ENCODE peak calls at places on chromosomes 1 and 21, in five cellular contexts. One of them, this sample, is unnamed.

GRCh38 chr21:14319805-14320204 is 63.1 kb downstream of the HSPA13 start:
- DNase-seq in GM12865: no peak
- DNase-seq in GM06990: no peak
- DNase-seq in AG10803: no peak
- DNase-seq in NT2/D1: no peak
- DNase-seq in this sample: no peak

GRCh38 chr1:179955318-179955638 is 668 bp downstream of the CEP350 start:
- DNase-seq in GM12865: no peak
- DNase-seq in GM06990: no peak
- DNase-seq in AG10803: peak
- DNase-seq in NT2/D1: peak
- DNase-seq in this sample: peak

GRCh38 chr1:53530550-53530949 is 71.4 kb downstream of the DMRTB1 start:
- DNase-seq in GM12865: no peak
- DNase-seq in GM06990: no peak
- DNase-seq in AG10803: no peak
- DNase-seq in NT2/D1: no peak
- DNase-seq in this sample: no peak

GRCh38 chr1:207828046-207828445 is 76.2 kb downstream of the CD46 start:
- DNase-seq in GM12865: no peak
- DNase-seq in GM06990: no peak
- DNase-seq in AG10803: no peak
- DNase-seq in NT2/D1: no peak
- DNase-seq in this sample: no peak

GRCh38 chr1:185440877-185441276 is 123.8 kb upstream of the IVNS1ABP start:
- DNase-seq in GM12865: no peak
- DNase-seq in GM06990: no peak
- DNase-seq in AG10803: peak
- DNase-seq in NT2/D1: no peak
- DNase-seq in this sample: no peak

GRCh38 chr1:96684737-96685136 is 36.8 kb upstream of the PTBP2 start:
- DNase-seq in GM12865: no peak
- DNase-seq in GM06990: no peak
- DNase-seq in AG10803: no peak
- DNase-seq in NT2/D1: no peak
- DNase-seq in this sample: no peak

GRCh38 chr1:27592191-27592590 is 11.8 kb downstream of the AHDC1 start:
- DNase-seq in GM12865: no peak
- DNase-seq in GM06990: no peak
- DNase-seq in AG10803: no peak
- DNase-seq in NT2/D1: no peak
- DNase-seq in this sample: no peak

GRCh38 chr1:232904566-232904965 is 45.8 kb upstream of the NTPCR start:
- DNase-seq in GM12865: peak
- DNase-seq in GM06990: no peak
- DNase-seq in AG10803: peak
- DNase-seq in NT2/D1: no peak
- DNase-seq in this sample: no peak

GRCh38 chr21:27885296-27885711 is 918.4 kb upstream of the ADAMTS5 start:
- DNase-seq in GM12865: no peak
- DNase-seq in GM06990: no peak
- DNase-seq in AG10803: no peak
- DNase-seq in NT2/D1: no peak
- DNase-seq in this sample: no peak

GRCh38 chr1:1594602-1594981 is 5.3 kb downstream of the FNDC10 start:
- DNase-seq in GM12865: no peak
- DNase-seq in GM06990: no peak
- DNase-seq in AG10803: no peak
- DNase-seq in NT2/D1: no peak
- DNase-seq in this sample: no peak

GRCh38 chr21:44263221-44263671 is 1.5 kb upstream of the DNMT3L start:
- DNase-seq in GM12865: no peak
- DNase-seq in GM06990: no peak
- DNase-seq in AG10803: no peak
- DNase-seq in NT2/D1: peak
- DNase-seq in this sample: peak

GRCh38 chr1:24142546-24143431 is at the start of gene IL22RA1:
- DNase-seq in GM12865: no peak
- DNase-seq in GM06990: no peak
- DNase-seq in AG10803: peak
- DNase-seq in NT2/D1: no peak
- DNase-seq in this sample: no peak

GRCh38 chr1:209554761-209555611 is 28.5 kb upstream of the CAMK1G start:
- DNase-seq in GM12865: peak
- DNase-seq in GM06990: no peak
- DNase-seq in AG10803: no peak
- DNase-seq in NT2/D1: no peak
- DNase-seq in this sample: no peak

GRCh38 chr1:47230692-47231313 is 1.2 kb downstream of the TAL1 start:
- DNase-seq in GM12865: no peak
- DNase-seq in GM06990: peak
- DNase-seq in AG10803: no peak
- DNase-seq in NT2/D1: no peak
- DNase-seq in this sample: peak

GRCh38 chr1:18118078-18118477 is 10.5 kb downstream of the IGSF21 start:
- DNase-seq in GM12865: no peak
- DNase-seq in GM06990: no peak
- DNase-seq in AG10803: no peak
- DNase-seq in NT2/D1: no peak
- DNase-seq in this sample: no peak

GRCh38 chr21:41451753-41452676 is 26.0 kb downstream of the MX1 start:
- DNase-seq in GM12865: no peak
- DNase-seq in GM06990: no peak
- DNase-seq in AG10803: no peak
- DNase-seq in NT2/D1: no peak
- DNase-seq in this sample: no peak

GRCh38 chr1:76390451-76390850 is 315.9 kb downstream of the ST6GALNAC3 start:
- DNase-seq in GM12865: no peak
- DNase-seq in GM06990: no peak
- DNase-seq in AG10803: no peak
- DNase-seq in NT2/D1: no peak
- DNase-seq in this sample: no peak

GRCh38 chr1:201463071-201463552 is 5.9 kb downstream of the PHLDA3 start:
- DNase-seq in GM12865: no peak
- DNase-seq in GM06990: no peak
- DNase-seq in AG10803: peak
- DNase-seq in NT2/D1: no peak
- DNase-seq in this sample: no peak

GRCh38 chr21:36379236-36379635 is 6.0 kb upstream of the CHAF1B start:
- DNase-seq in GM12865: no peak
- DNase-seq in GM06990: no peak
- DNase-seq in AG10803: no peak
- DNase-seq in NT2/D1: no peak
- DNase-seq in this sample: no peak

GRCh38 chr1:178768423-178768822 is 43.4 kb downstream of the RALGPS2 start:
- DNase-seq in GM12865: peak
- DNase-seq in GM06990: peak
- DNase-seq in AG10803: peak
- DNase-seq in NT2/D1: peak
- DNase-seq in this sample: peak

GRCh38 chr1:8629241-8630091 is 188.0 kb downstream of the RERE start:
- DNase-seq in GM12865: peak
- DNase-seq in GM06990: peak
- DNase-seq in AG10803: peak
- DNase-seq in NT2/D1: no peak
- DNase-seq in this sample: no peak

GRCh38 chr1:31952825-31953220 is 14.7 kb upstream of the PTP4A2 start:
- DNase-seq in GM12865: no peak
- DNase-seq in GM06990: no peak
- DNase-seq in AG10803: no peak
- DNase-seq in NT2/D1: no peak
- DNase-seq in this sample: no peak

GRCh38 chr1:164823486-164824279 is 264.7 kb downstream of the PBX1 start:
- DNase-seq in GM12865: no peak
- DNase-seq in GM06990: no peak
- DNase-seq in AG10803: peak
- DNase-seq in NT2/D1: no peak
- DNase-seq in this sample: no peak

GRCh38 chr1:43573066-43573799 is 42.5 kb downstream of the PTPRF start:
- DNase-seq in GM12865: no peak
- DNase-seq in GM06990: no peak
- DNase-seq in AG10803: peak
- DNase-seq in NT2/D1: no peak
- DNase-seq in this sample: no peak

GRCh38 chr1:65525297-65526048 is 105.0 kb downstream of the LEPR start:
- DNase-seq in GM12865: no peak
- DNase-seq in GM06990: peak
- DNase-seq in AG10803: no peak
- DNase-seq in NT2/D1: no peak
- DNase-seq in this sample: peak

GRCh38 chr1:67429011-67429527 is 1.1 kb downstream of the SERBP1 start:
- DNase-seq in GM12865: peak
- DNase-seq in GM06990: no peak
- DNase-seq in AG10803: no peak
- DNase-seq in NT2/D1: no peak
- DNase-seq in this sample: peak

GRCh38 chr1:88175631-88176226 is 508.3 kb upstream of the PKN2 start:
- DNase-seq in GM12865: no peak
- DNase-seq in GM06990: no peak
- DNase-seq in AG10803: peak
- DNase-seq in NT2/D1: no peak
- DNase-seq in this sample: no peak

GRCh38 chr1:229186373-229187056 is 84.4 kb upstream of the RAB4A start:
- DNase-seq in GM12865: peak
- DNase-seq in GM06990: no peak
- DNase-seq in AG10803: no peak
- DNase-seq in NT2/D1: no peak
- DNase-seq in this sample: no peak

GRCh38 chr1:218735436-218735835 is 390.3 kb downstream of the TGFB2 start:
- DNase-seq in GM12865: no peak
- DNase-seq in GM06990: no peak
- DNase-seq in AG10803: peak
- DNase-seq in NT2/D1: no peak
- DNase-seq in this sample: no peak

GRCh38 chr1:205429742-205430464 is 8.0 kb upstream of the LEMD1 start:
- DNase-seq in GM12865: no peak
- DNase-seq in GM06990: no peak
- DNase-seq in AG10803: no peak
- DNase-seq in NT2/D1: no peak
- DNase-seq in this sample: no peak
- H3K4me3 ChIP-seq in GM12865: no peak
- H3K4me3 ChIP-seq in GM06990: no peak
- H3K4me3 ChIP-seq in AG10803: peak
- H3K4me3 ChIP-seq in NT2/D1: no peak
- H3K4me3 ChIP-seq in this sample: no peak

GRCh38 chr1:170539154-170539553 is 7.2 kb downstream of the GORAB start:
- DNase-seq in GM12865: no peak
- DNase-seq in GM06990: no peak
- DNase-seq in AG10803: no peak
- DNase-seq in NT2/D1: no peak
- DNase-seq in this sample: no peak
- H3K4me3 ChIP-seq in GM12865: no peak
- H3K4me3 ChIP-seq in GM06990: no peak
- H3K4me3 ChIP-seq in AG10803: no peak
- H3K4me3 ChIP-seq in NT2/D1: no peak
- H3K4me3 ChIP-seq in this sample: no peak

GRCh38 chr1:63328140-63328521 is 5.8 kb downstream of the FOXD3 start:
- DNase-seq in GM12865: no peak
- DNase-seq in GM06990: no peak
- DNase-seq in AG10803: no peak
- DNase-seq in NT2/D1: no peak
- DNase-seq in this sample: no peak

GRCh38 chr1:63329621-63330330 is 7.4 kb downstream of the FOXD3 start:
- DNase-seq in GM12865: no peak
- DNase-seq in GM06990: no peak
- DNase-seq in AG10803: no peak
- DNase-seq in NT2/D1: no peak
- DNase-seq in this sample: no peak

GRCh38 chr1:63326106-63326472 is 3.7 kb downstream of the FOXD3 start:
- DNase-seq in GM12865: no peak
- DNase-seq in GM06990: no peak
- DNase-seq in AG10803: no peak
- DNase-seq in NT2/D1: no peak
- DNase-seq in this sample: peak

GRCh38 chr1:63326473-63327380 is 4.4 kb downstream of the FOXD3 start:
- DNase-seq in GM12865: no peak
- DNase-seq in GM06990: no peak
- DNase-seq in AG10803: no peak
- DNase-seq in NT2/D1: no peak
- DNase-seq in this sample: no peak

DNA sequence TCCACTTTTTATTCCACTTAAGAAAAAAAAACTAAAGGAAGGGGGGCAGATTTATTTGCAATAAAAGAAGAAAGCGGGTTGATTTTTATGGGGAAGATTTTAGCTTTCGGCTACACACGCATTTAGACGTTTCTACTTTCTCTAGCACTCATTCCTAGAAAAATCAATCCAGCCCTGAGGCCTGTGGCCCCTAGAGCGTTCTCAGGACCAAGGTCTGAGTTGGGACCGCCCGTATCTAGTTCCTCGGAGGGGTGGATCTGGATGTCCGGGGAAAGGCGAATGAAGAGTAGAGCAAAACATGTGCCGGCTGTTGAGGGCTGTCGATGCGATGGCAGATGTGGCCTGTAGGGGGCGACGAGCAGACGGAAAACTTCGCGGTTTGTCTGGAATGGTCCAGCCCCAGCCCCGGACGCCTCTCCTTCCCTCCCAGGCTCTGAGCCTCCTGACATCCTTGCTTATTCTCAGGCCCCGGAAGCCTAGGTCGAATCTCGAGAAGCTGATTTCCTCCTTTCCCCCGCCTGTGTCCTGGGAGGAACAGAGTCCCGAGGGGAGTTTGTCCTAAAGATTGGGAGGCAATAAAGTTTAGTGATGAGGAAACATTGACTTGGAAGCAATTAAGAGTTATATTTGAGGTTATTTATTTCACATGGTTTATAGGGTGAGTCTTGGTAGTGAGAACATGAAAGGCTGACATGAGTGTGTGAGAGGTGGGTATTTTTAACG is 5.2 kb downstream of the FOXD3 start:
- DNase-seq in GM12865: peak
- DNase-seq in GM06990: no peak
- DNase-seq in AG10803: peak
- DNase-seq in NT2/D1: peak
- DNase-seq in this sample: peak
- H3K4me3 ChIP-seq in GM12865: no peak
- H3K4me3 ChIP-seq in GM06990: no peak
- H3K4me3 ChIP-seq in AG10803: no peak
- H3K4me3 ChIP-seq in NT2/D1: no peak
- H3K4me3 ChIP-seq in this sample: no peak

DNA sequence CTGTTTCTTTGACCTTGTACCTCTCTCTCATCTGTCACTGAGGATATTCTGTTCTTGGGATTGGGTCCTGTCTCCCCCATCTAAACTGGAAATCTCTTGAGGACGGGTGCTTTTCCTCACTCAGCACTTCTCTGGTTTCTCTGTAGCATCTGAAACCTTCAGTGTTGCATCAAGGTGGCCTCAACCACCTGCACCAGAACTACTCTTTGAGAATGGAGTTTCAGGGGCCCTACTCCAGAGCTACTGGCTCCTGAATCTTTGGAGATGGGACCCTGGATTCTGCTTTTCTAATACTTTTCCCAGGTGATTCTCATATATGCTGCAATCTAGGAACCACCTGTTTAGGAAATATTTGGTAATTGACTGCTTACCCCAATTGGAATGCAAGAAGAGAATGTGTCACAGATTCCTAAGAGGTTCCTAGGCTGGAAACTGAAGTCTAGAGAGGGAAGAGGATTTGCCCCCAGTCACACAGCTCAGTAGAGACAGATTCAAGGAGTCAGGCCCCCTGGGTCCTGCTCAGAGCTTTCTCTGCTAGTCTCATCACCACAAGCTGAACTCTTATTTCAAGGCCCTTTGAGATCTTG is 48.8 kb downstream of the EIF2D start:
- DNase-seq in GM12865: no peak
- DNase-seq in GM06990: no peak
- DNase-seq in AG10803: no peak
- DNase-seq in NT2/D1: no peak
- DNase-seq in this sample: no peak
- H3K4me3 ChIP-seq in GM12865: peak
- H3K4me3 ChIP-seq in GM06990: peak
- H3K4me3 ChIP-seq in AG10803: no peak
- H3K4me3 ChIP-seq in NT2/D1: no peak
- H3K4me3 ChIP-seq in this sample: no peak

This sample was measured in HAP-1.